ENCODE peak calls at places on chromosomes 3 and 15, in nine cellular contexts. G, Y, U, D, S, B, P, J and I are unnamed samples.

GRCh38 chr3:150303776-150304175 is 104.3 kb upstream of the TSC22D2 start:
- DNase-seq in P (no peak), B (peak; percentile 3), Y (peak; percentile 44), G (no peak), S (no peak), J (no peak), D (no peak), U (no peak), I (no peak)

GRCh38 chr15:76340802-76341365 is 4.3 kb downstream of the ISL2 start:
- DNase-seq in D (no peak), B (no peak), U (no peak), J (no peak), Y (no peak), G (peak; percentile 52), S (no peak), P (no peak), I (peak; percentile 66)

GRCh38 chr15:40115670-40116093 is 7.0 kb upstream of the BMF start:
- DNase-seq in P (peak; percentile 84), D (no peak), S (no peak), B (peak; percentile 97), J (peak; percentile 42), Y (peak; percentile 27), U (peak; percentile 50), G (peak; percentile 72), I (no peak)

GRCh38 chr3:164332856-164333802 is 745.2 kb downstream of the SI start:
- DNase-seq in D (no peak), U (no peak), Y (no peak), J (no peak), B (no peak), S (no peak), G (no peak), P (no peak), I (no peak)

GRCh38 chr3:183518446-183519185 is 36.9 kb downstream of the KLHL6 start:
- DNase-seq in G (no peak), J (no peak), S (no peak), D (no peak), B (peak; percentile 46), Y (no peak), U (no peak), P (no peak), I (no peak)

GRCh38 chr3:53282581-53282980 is 26.8 kb upstream of the TKT start:
- DNase-seq in D (no peak), B (no peak), J (no peak), S (no peak), U (no peak), G (no peak), Y (no peak), P (no peak), I (no peak)

GRCh38 chr3:119310052-119310451 is 15.9 kb downstream of the ARHGAP31 start:
- DNase-seq in D (no peak), G (no peak), B (no peak), U (peak; percentile 51), P (peak; percentile 34), S (no peak), Y (peak; percentile 81), J (no peak), I (no peak)

GRCh38 chr3:108946292-108947290 is 7.1 kb downstream of the GUCA1C start:
- DNase-seq in U (peak; percentile 42), J (no peak), S (no peak), Y (peak; percentile 67), D (no peak), G (no peak), P (no peak), B (no peak), I (no peak)

GRCh38 chr3:157142315-157142714 is 17.6 kb downstream of the CCNL1 start:
- DNase-seq in U (no peak), B (peak; percentile 80), P (no peak), G (no peak), D (no peak), J (no peak), Y (no peak), S (no peak), I (no peak)

GRCh38 chr3:72258786-72259185 is 473.8 kb upstream of the PROK2 start:
- DNase-seq in B (no peak), P (peak; percentile 70), U (no peak), S (no peak), G (no peak), J (no peak), D (no peak), Y (no peak), I (no peak)

GRCh38 chr3:52438104-52438376 is 6.9 kb downstream of the SEMA3G start:
- DNase-seq in S (no peak), D (no peak), B (no peak), G (no peak), J (no peak), Y (no peak), U (no peak), P (no peak), I (no peak)

GRCh38 chr3:52085883-52086282 is 29.5 kb upstream of the DUSP7 start:
- DNase-seq in G (peak; percentile 40), B (no peak), P (no peak), S (no peak), U (no peak), Y (no peak), J (no peak), D (no peak), I (peak; percentile 27)

GRCh38 chr3:158738653-158739052 is 6.4 kb upstream of the RARRES1 start:
- DNase-seq in D (no peak), P (no peak), S (no peak), J (no peak), G (no peak), B (no peak), U (no peak), Y (no peak), I (no peak)

GRCh38 chr3:193240850-193241706 is at the start of gene PLAAT1:
- DNase-seq in B (no peak), J (peak; percentile 78), U (no peak), G (peak; percentile 89), Y (no peak), D (peak; percentile 60), S (peak; percentile 79), P (peak; percentile 29), I (peak; percentile 80)

GRCh38 chr15:58742424-58743160 is 6.9 kb downstream of the ADAM10 start:
- DNase-seq in G (no peak), D (no peak), U (no peak), B (no peak), P (no peak), Y (no peak), J (no peak), S (no peak), I (no peak)

GRCh38 chr3:73399106-73399505 is 225.6 kb downstream of the PDZRN3 start:
- DNase-seq in S (no peak), D (no peak), B (no peak), G (no peak), Y (no peak), U (no peak), P (no peak), J (no peak), I (no peak)

GRCh38 chr3:195226900-195227447 is 44.0 kb downstream of the XXYLT1 start:
- DNase-seq in J (peak; percentile 13), S (no peak), G (peak; percentile 39), P (no peak), Y (peak; percentile 15), U (no peak), B (peak; percentile 37), D (peak; percentile 14), I (no peak)

GRCh38 chr3:25472153-25472552 is 44.1 kb downstream of the RARB start:
- DNase-seq in S (no peak), U (no peak), G (no peak), D (no peak), Y (no peak), J (no peak), P (no peak), B (peak; percentile 23), I (no peak)

GRCh38 chr3:4517643-4518042 is 24.5 kb downstream of the ITPR1 start:
- DNase-seq in G (no peak), U (no peak), Y (no peak), S (no peak), J (no peak), P (no peak), D (no peak), B (no peak), I (no peak)

GRCh38 chr3:15924914-15925313 is 127.1 kb upstream of the ANKRD28 start:
- DNase-seq in Y (no peak), B (no peak), J (no peak), S (no peak), G (no peak), D (no peak), P (no peak), U (peak; percentile 39), I (no peak)

GRCh38 chr3:122969585-122970453 is 57.7 kb downstream of the SEMA5B start:
- DNase-seq in P (no peak), B (no peak), U (peak; percentile 85), G (peak; percentile 67), D (peak; percentile 40), Y (peak; percentile 17), S (no peak), J (peak; percentile 60), I (no peak)
- H3K4me3 ChIP-seq in P (no peak overlapping the region), B (no peak overlapping the region), U (no peak overlapping the region), G (no peak overlapping the region), D (no peak overlapping the region), Y (no peak overlapping the region), S (no peak overlapping the region), J (peak overlapping the region; percentile 8), I (no peak overlapping the region)

GRCh38 chr15:93720607-93721006 is 510.8 kb upstream of the MCTP2 start:
- DNase-seq in B (no peak), P (no peak), S (no peak), D (no peak), J (no peak), G (no peak), Y (no peak), U (no peak), I (no peak)

GRCh38 chr15:93722165-93722564 is 509.2 kb upstream of the MCTP2 start:
- DNase-seq in J (no peak), Y (no peak), P (no peak), U (no peak), D (no peak), G (no peak), S (no peak), B (no peak), I (no peak)

GRCh38 chr15:93719941-93720351 is 511.4 kb upstream of the MCTP2 start:
- DNase-seq in G (no peak), S (no peak), D (no peak), Y (no peak), U (no peak), B (no peak), P (no peak), J (no peak), I (no peak)

GRCh38 chr15:93716615-93717221 is 514.6 kb upstream of the MCTP2 start:
- DNase-seq in U (no peak), P (no peak), B (no peak), J (no peak), D (no peak), G (no peak), Y (no peak), S (no peak), I (no peak)
- H3K27ac ChIP-seq in U (no peak overlapping the region), P (no peak overlapping the region), B (no peak overlapping the region), J (no peak overlapping the region), D (no peak overlapping the region), G (no peak overlapping the region), Y (no peak overlapping the region), S (no peak overlapping the region), I (no peak overlapping the region)

GRCh38 chr3:59803269-59803668 is 753.4 kb upstream of the CFAP20DC start:
- DNase-seq in Y (no peak), G (no peak), J (no peak), U (no peak), B (no peak), S (no peak), D (no peak), P (no peak), I (no peak)
- H3K4me3 ChIP-seq in Y (no peak overlapping the region), G (no peak overlapping the region), J (no peak overlapping the region), U (no peak overlapping the region), B (no peak overlapping the region), S (no peak overlapping the region), D (no peak overlapping the region), P (no peak overlapping the region), I (no peak overlapping the region)

GRCh38 chr15:31341501-31342195 is 15.0 kb downstream of the KLF13 start:
- DNase-seq in P (no peak), J (no peak), B (peak; percentile 46), G (no peak), U (no peak), D (no peak), S (no peak), Y (no peak), I (no peak)
- H3K27ac ChIP-seq in P (peak overlapping the region; percentile 21), J (no peak overlapping the region), B (peak overlapping the region; percentile 84), G (peak overlapping the region; percentile 19), U (no peak overlapping the region), D (peak overlapping the region; percentile 26), S (no peak overlapping the region), Y (no peak overlapping the region), I (no peak overlapping the region)